ENCODE peak calls at places on chromosomes 2 and 18, in eight cellular contexts. D, N, W, Y, K, L, J and A are unnamed samples. For H3K27me3, the result is how much of the 10 kb centered on the place peaks cover.

GRCh38 chr18:55500316-55501086 is 87.5 kb downstream of the TCF4 start:
- DNase-seq in D (no peak), N (no peak), W (no peak), Y (peak), K (no peak), L (no peak), J (no peak), A (no peak)

GRCh38 chr18:56321470-56321869 is 316.9 kb downstream of the TXNL1 start:
- DNase-seq in D (no peak), N (no peak), W (peak), Y (no peak), K (no peak), L (no peak), J (peak), A (no peak)

GRCh38 chr2:140442319-140442718 is 1662.1 kb upstream of the NXPH2 start:
- DNase-seq in D (no peak), N (no peak), W (no peak), Y (peak), K (no peak), L (no peak), J (no peak), A (no peak)

GRCh38 chr2:143284087-143284675 is 155.0 kb downstream of the ARHGAP15 start:
- DNase-seq in D (no peak), N (no peak), W (no peak), Y (peak), K (no peak), L (no peak), J (no peak), A (no peak)

GRCh38 chr2:46012618-46013240 is 284.5 kb upstream of the EPAS1 start:
- DNase-seq in D (no peak), N (no peak), W (no peak), Y (peak), K (no peak), L (no peak), J (no peak), A (no peak)

GRCh38 chr2:142742301-142743214 is 134.9 kb upstream of the KYNU start:
- DNase-seq in D (no peak), N (no peak), W (no peak), Y (peak), K (no peak), L (no peak), J (no peak), A (no peak)

GRCh38 chr2:208175069-208175842 is 11.9 kb upstream of the CRYGA start:
- DNase-seq in D (peak), N (peak), W (peak), Y (peak), K (peak), L (peak), J (peak), A (peak)

GRCh38 chr2:23624915-23625314 is 239.9 kb downstream of the KLHL29 start:
- DNase-seq in D (no peak), N (no peak), W (no peak), Y (no peak), K (no peak), L (no peak), J (no peak), A (no peak)

GRCh38 chr18:8424917-8425725 is 184.1 kb upstream of the RAB12 start:
- DNase-seq in D (no peak), N (no peak), W (no peak), Y (peak), K (no peak), L (no peak), J (no peak), A (no peak)

GRCh38 chr18:6553234-6553900 is 138.7 kb upstream of the L3MBTL4 start:
- DNase-seq in D (no peak), N (no peak), W (no peak), Y (peak), K (no peak), L (no peak), J (no peak), A (no peak)

GRCh38 chr2:167253025-167253424 is 364.7 kb downstream of the XIRP2 start:
- DNase-seq in D (no peak), N (no peak), W (no peak), Y (peak), K (no peak), L (no peak), J (no peak), A (no peak)

GRCh38 chr18:41144444-41144843 is 810.6 kb upstream of the PIK3C3 start:
- DNase-seq in D (no peak), N (no peak), W (no peak), Y (peak), K (no peak), L (no peak), J (no peak), A (no peak)

GRCh38 chr2:178542569-178542968 is 62.3 kb downstream of the PLEKHA3 start:
- DNase-seq in D (no peak), N (no peak), W (no peak), Y (no peak), K (no peak), L (no peak), J (no peak), A (no peak)

GRCh38 chr2:202944403-202944802 is 32.3 kb downstream of the CARF start:
- DNase-seq in D (no peak), N (no peak), W (no peak), Y (peak), K (no peak), L (no peak), J (no peak), A (no peak)

GRCh38 chr18:5391427-5391826 is 95.9 kb upstream of the ZBTB14 start:
- DNase-seq in D (no peak), N (no peak), W (no peak), Y (no peak), K (no peak), L (no peak), J (no peak), A (no peak)

GRCh38 chr2:230995821-230996220 is at the start of gene SPATA3:
- DNase-seq in D (no peak), N (no peak), W (no peak), Y (no peak), K (no peak), L (no peak), J (no peak), A (no peak)

GRCh38 chr2:231000211-231000904 is 4.4 kb downstream of the SPATA3 start:
- DNase-seq in D (no peak), N (no peak), W (no peak), Y (no peak), K (no peak), L (peak), J (no peak), A (peak)

GRCh38 chr2:230998882-230999281 is 3.0 kb downstream of the SPATA3 start:
- DNase-seq in D (no peak), N (no peak), W (no peak), Y (no peak), K (no peak), L (no peak), J (no peak), A (no peak)

GRCh38 chr2:230999477-230999876 is 3.6 kb downstream of the SPATA3 start:
- DNase-seq in D (no peak), N (no peak), W (no peak), Y (no peak), K (no peak), L (no peak), J (no peak), A (no peak)

GRCh38 chr2:230996661-230997060 is 740 bp downstream of the SPATA3 start:
- DNase-seq in D (no peak), N (no peak), W (no peak), Y (no peak), K (no peak), L (no peak), J (no peak), A (no peak)
- H3K27me3 ChIP-seq in D (under half), N (under half), W (under half), Y (under half), K (under half), L (under half), J (under half), A (under half)

DNA sequence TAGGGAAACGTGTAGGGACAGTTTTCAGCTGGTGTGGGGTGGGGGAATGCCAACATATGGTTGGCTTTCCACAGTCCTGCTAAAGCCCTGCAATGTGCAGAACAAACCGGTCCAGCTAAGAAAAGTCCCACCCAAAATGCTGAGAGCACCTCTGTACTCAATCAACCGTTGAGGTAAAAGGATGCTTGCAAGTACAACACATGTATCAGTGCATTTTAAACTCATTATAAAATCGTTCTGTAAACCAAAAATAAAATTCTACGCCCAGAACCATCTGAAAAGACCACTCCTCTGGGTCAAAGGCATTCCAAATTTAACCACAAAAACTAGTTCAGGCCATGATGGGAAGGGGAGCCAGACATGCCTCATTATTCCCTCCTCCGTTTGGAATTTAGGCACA is 2.0 kb upstream of the TYMS start:
- DNase-seq in D (no peak), N (no peak), W (no peak), Y (no peak), K (no peak), L (no peak), J (no peak), A (no peak)
- H3K4me3 ChIP-seq in D (no peak), N (no peak), W (no peak), Y (no peak), K (no peak), L (no peak), J (no peak), A (no peak)

DNA sequence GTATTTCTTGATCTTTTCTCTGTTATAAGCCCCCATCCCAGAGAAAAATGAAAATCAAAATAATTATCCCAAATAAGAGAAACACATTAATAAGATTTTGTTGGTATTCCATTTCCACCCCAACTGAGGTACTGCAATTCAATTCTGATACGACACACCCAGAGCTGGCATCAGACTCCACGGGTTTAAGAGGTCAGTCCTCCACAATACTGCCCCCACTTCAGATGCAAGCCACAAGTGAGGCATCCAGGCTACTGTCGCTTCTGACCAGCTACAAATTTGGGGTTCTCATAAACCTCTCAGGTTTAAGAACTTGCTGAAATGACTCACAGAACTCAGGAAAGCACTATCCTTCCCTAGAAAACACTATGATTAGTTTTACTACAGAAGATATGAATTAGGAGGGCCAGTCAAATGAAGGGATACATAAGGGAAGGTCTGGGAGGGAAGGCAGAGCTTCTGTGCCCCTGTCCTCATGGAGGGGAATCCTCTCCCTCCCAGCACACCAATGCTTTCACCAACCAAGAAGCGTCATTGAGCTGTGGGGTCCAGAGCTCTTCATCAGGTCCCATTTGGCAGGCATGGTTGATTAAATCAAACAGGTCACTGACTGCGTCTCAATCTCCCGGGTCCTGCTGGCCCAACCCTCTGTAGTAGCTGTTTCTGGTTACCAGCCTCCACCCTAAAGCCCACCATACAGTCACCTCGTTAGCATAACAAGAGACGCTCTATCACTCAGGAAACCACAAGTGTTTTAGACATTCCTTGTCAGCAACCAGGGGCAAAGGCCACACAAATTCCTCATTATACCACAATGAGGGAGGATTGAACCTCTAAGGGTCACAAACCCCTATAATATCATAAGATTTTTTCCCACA is 46.2 kb downstream of the IWS1 start:
- DNase-seq in D (no peak), N (no peak), W (no peak), Y (no peak), K (no peak), L (no peak), J (no peak), A (no peak)
- TF ChIP-seq POLR2A in D (no peak), N (no peak), W (no peak), Y (no peak), K (no peak), L (no peak), J (no peak), A (no peak)

DNA sequence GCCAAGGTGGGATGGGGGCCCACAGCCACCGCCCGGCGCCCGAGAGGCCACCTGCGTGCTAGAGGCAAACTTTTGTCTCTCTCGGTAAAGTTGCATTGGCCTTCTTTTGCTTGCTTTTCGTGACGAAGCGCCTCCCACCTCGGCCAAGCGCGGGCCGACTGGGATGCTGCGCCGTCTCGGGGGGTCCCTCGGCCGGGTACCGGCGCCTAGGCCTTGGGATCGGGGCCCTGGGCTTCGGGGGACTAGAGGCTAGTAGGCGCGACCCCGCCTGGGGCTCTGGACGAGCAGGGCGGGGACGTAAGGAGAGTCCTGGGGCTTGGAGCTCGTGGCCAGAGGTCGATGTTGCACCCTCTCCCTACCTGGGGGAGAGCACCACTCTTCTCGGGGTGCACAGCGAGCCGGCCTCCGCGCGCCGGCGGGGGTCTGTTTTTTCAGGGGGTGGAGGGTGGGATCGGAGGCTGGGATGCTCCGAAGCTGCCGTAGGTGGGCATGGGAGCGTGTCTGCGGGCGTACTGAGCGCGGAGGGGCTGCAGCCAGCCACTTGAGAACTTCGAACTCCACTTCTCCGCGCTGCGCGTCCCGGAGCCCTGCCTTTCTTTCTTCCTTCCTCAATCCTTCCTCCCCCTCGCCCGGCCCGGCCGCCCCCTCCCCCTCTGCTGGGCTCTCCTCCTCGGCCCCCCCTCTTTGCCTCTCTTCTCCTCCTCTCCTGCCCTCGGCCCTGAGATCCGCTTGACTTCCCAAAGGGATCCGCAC is 710 bp downstream of the GLI2 start:
- DNase-seq in D (no peak), N (no peak), W (no peak), Y (no peak), K (peak), L (peak), J (peak), A (no peak)
- H3K27me3 ChIP-seq in D (under half), N (under half), W (under half), Y (under half), K (half or more), L (under half), J (under half), A (under half)

GRCh38 chr2:15995603-15996002 is 55.3 kb downstream of the MYCN start:
- DNase-seq in D (no peak), N (no peak), W (no peak), Y (no peak), K (no peak), L (no peak), J (no peak), A (no peak)
- H3K4me3 ChIP-seq in D (no peak), N (no peak), W (no peak), Y (no peak), K (no peak), L (no peak), J (no peak), A (no peak)